ENCODE peak calls at places on chromosomes 3 and 15, in four cellular contexts. D, E, M and Q are unnamed samples.

GRCh38 chr3:82940124-82940523 is 1178.7 kb upstream of the GBE1 start:
- DNase-seq in D (no peak), E (no peak), M (no peak), Q (no peak)

GRCh38 chr3:49607105-49607591 is 52.9 kb downstream of the BSN start:
- DNase-seq in E (no peak), D (no peak), M (no peak), Q (peak)

GRCh38 chr3:174376346-174376745 is 482.8 kb upstream of the NAALADL2 start:
- DNase-seq in E (no peak), M (no peak), D (no peak), Q (no peak)

GRCh38 chr3:146187334-146187950 is 26.5 kb upstream of the PLOD2 start:
- DNase-seq in M (no peak), D (no peak), E (peak), Q (peak)

GRCh38 chr15:35195031-35195430 is 109.9 kb upstream of the NANOGP8 start:
- DNase-seq in E (no peak), D (no peak), M (no peak), Q (no peak)

GRCh38 chr3:64462203-64463120 is 225.3 kb downstream of the ADAMTS9 start:
- DNase-seq in E (no peak), D (no peak), M (no peak), Q (no peak)

GRCh38 chr3:184343200-184343876 is 5.9 kb downstream of the FAM131A start:
- DNase-seq in M (no peak), E (no peak), D (no peak), Q (no peak)

GRCh38 chr3:148727242-148727641 is 29.5 kb downstream of the AGTR1 start:
- DNase-seq in M (no peak), E (peak), D (peak), Q (peak)

GRCh38 chr3:40451551-40451950 is 5.6 kb upstream of the RPL14 start:
- DNase-seq in E (no peak), D (no peak), M (no peak), Q (no peak)

GRCh38 chr3:150779402-150779858 is 16.5 kb upstream of the SIAH2 start:
- DNase-seq in D (peak), E (peak), M (no peak), Q (no peak)

GRCh38 chr3:128270559-128271492 is 117.5 kb downstream of the EEFSEC start:
- DNase-seq in D (peak), E (peak), M (no peak), Q (no peak)

GRCh38 chr3:32818431-32819085 is 761 bp downstream of the TRIM71 start:
- DNase-seq in E (no peak), D (peak), M (no peak), Q (no peak)

GRCh38 chr3:141561426-141562034 is 74.7 kb downstream of the RASA2 start:
- DNase-seq in E (peak), M (no peak), D (peak), Q (peak)

GRCh38 chr3:183527980-183528379 is 27.5 kb downstream of the KLHL6 start:
- DNase-seq in E (no peak), D (no peak), M (no peak), Q (no peak)

GRCh38 chr3:173869786-173870185 is 472.2 kb downstream of the NLGN1 start:
- DNase-seq in D (no peak), M (no peak), E (no peak), Q (no peak)

GRCh38 chr3:27472166-27472565 is 12.0 kb downstream of the SLC4A7 start:
- DNase-seq in D (no peak), M (no peak), E (no peak), Q (no peak)

GRCh38 chr15:67931861-67932260 is 92.0 kb upstream of the RNU6-1 start:
- DNase-seq in E (no peak), D (no peak), M (no peak), Q (peak)

GRCh38 chr15:82539690-82540054 is 585 bp downstream of the RPS17 start:
- DNase-seq in M (no peak), D (peak), E (no peak), Q (peak)

GRCh38 chr15:84552896-84553295 is 47.9 kb upstream of the ZSCAN2 start:
- DNase-seq in D (no peak), E (no peak), M (no peak), Q (no peak)

GRCh38 chr3:122776675-122777074 is 17.0 kb downstream of the HSPBAP1 start:
- DNase-seq in D (no peak), M (no peak), E (no peak), Q (no peak)

GRCh38 chr15:70535071-70535954 is 228.0 kb downstream of the UACA start:
- DNase-seq in D (no peak), M (no peak), E (no peak), Q (peak)

DNA sequence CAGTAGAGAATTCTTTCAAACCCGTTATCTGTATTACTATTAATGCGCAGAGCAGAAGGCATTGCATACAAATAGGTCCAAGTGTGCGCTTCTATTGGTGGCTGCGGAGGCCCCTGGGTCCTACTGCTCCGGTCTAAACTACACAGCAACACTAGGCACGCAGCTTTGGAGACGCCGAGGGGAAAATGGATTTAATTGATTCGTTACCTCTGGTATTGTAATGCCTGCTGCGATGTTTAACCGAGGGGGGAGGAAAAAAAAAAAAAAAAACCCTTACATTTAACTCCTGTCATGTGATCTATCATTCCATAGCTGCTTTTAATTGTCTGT is at the start of gene ROBO1:
- DNase-seq in E (peak), M (no peak), D (peak), Q (no peak)
- H3K4me3 ChIP-seq in E (peak), M (peak), D (peak), Q (no peak)

DNA sequence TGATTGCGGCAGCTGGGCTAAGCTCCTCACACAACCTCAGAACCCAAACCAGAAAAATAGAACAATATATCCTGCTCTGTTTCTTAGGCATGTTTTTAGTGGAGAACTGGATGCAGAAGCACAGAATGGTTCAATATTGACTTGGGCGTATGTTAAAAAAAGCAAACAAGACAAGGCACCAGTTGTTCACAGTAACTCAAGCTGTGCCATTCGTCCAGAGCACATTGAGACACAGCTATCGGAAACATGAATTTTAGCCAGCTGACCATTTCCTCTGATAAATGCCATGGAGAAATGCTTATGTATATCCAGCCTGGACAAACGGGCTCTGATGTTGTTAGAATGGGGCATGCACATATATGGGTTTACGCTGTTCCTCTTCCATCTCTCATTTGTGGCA is 129.2 kb upstream of the PDZRN3 start:
- DNase-seq in D (no peak), M (no peak), E (no peak), Q (no peak)
- H3K27ac ChIP-seq in D (no peak), M (no peak), E (no peak), Q (no peak)

GRCh38 chr3:94026623-94027022 is 1.8 kb downstream of the STX19 start:
- DNase-seq in E (no peak), D (no peak), M (no peak), Q (peak)

GRCh38 chr3:94032187-94032586 is 3.8 kb upstream of the STX19 start:
- DNase-seq in E (no peak), D (no peak), M (no peak), Q (no peak)

GRCh38 chr3:94024385-94024784 is 4.0 kb downstream of the STX19 start:
- DNase-seq in E (no peak), D (no peak), M (no peak), Q (peak)

DNA sequence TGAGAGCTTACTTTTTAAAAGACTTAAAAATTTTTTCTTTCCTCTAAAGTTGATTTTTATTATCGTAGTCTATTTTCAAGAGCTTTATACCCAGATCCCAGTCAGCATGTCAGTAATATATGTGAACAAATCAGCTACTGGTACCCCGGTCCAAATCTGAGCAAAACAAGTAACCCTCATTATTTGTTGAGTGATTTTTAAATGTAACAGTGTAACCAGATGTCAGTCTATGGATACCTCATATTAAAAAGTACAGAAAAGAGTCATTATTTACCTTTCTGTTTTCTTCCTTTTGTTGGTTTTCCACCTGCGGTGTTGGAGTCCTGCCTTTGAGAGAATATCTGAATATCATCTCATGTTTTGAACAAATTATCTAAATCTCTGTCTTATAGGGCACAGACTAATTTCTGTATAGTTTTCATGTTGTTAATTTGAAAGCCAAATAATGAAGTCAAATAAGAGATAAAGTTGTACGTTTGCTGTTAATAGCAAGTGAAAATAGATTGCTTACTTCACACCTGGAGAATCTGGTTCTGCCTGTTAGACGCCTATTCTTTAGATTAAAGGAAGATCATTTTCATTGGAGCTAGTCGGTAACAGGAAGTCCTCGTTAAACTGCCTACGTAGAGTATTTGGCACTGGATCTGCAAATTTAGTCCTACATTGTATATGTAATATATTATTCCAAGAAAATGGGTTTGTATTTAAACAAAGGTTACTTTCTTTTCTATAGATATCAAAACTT is at the start of gene STX19:
- DNase-seq in M (no peak), E (peak), D (no peak), Q (peak)
- H3K4me3 ChIP-seq in M (no peak), E (no peak), D (no peak), Q (no peak)

GRCh38 chr15:36886135-36887011 is 214.0 kb downstream of the MEIS2 start:
- DNase-seq in E (peak), M (no peak), D (no peak), Q (no peak)
- H3K27ac ChIP-seq in E (no peak), M (no peak), D (peak), Q (no peak)

DNA sequence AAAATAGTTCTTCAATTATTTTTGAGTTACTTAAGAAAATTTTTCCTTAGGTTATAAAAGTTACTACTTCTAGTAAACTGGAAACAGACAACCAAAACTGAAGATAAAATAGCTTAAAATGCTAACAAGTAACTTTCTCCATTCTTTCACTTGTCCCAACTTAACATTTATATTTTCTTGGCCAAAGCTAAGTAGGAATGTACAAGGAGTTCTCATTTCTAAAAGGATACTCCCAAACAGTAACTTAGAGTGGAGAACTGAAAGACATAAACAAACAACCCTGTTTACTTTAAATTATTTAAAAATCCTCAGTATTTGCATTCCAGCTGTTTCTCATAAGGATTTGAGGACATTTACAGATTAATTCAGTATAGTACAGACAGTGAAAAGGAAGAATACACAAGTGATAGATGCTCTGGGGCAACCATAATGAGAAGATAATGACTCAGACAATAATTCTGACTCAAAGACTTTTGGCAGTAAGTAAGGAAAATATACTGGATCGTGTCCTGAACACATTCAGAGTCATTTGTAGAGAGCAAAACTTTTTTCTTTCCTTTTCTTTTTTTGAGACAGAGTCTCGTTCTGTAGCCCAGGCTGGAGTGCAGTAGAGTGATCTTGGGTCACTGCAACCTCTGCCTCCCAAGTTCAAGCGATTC is 29.2 kb upstream of the ANXA2 start:
- DNase-seq in M (no peak), E (no peak), D (no peak), Q (no peak)
- H3K4me3 ChIP-seq in M (no peak), E (no peak), D (no peak), Q (no peak)

DNA sequence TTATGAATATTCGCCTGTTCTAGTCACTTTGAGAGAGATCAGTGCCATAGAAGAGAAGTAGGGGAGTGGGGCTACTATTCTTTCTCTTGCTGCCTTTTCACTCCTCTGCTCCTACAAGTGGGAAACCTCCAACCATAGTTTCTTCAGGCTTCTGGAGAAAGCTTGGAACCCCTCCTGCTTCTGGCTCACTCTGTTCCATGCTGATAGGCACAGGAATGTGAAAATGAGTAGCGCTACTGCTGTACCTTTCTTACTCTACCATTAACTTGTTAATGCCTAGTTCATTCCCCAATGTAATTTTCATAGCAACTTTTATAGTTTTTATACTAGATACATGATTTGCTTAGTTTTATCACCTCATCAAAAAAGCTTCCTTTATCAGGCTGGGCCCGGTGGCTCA is 26.7 kb upstream of the JMJD7 start:
- DNase-seq in E (no peak), D (no peak), M (no peak), Q (no peak)
- H3K27ac ChIP-seq in E (no peak), D (no peak), M (no peak), Q (no peak)